ENCODE peak calls at places on chromosomes 4 and X, in eight cellular contexts. A is GM12878; O is T-helper 22 cell; T is stromal cell of bone marrow; V is stimulated activated CD8-positive, alpha-beta memory T cell treated with anti-CD3 and anti-CD28 coated beads, Interleukin-4, amount 100 ng/mL, for 1 hour; E is testis; P is neuronal stem cell; K is cardiac muscle cell. I is an unnamed sample.

GRCh38 chr4:87228561-87228860 is 8.1 kb upstream of the KLHL8 start:
- DNase-seq in A (no peak), O (no peak), T (no peak), V (no peak), E (no peak), P (no peak), K (no peak), I (no peak)

GRCh38 chrX:49876750-49877149 is 2.5 kb upstream of the USP27X start:
- DNase-seq in A (no peak), O (no peak), T (no peak), V (no peak), E (peak; percentile 22), P (no peak), K (peak; percentile 24), I (peak; percentile 44)

GRCh38 chr4:86898562-86898961 is 6.3 kb upstream of the C4orf36 start:
- DNase-seq in A (no peak), O (no peak), T (no peak), V (no peak), E (no peak), P (no peak), K (no peak), I (peak; percentile 13)

GRCh38 chrX:662126-662525 is 31.5 kb downstream of the SHOX start:
- DNase-seq in A (no peak), O (no peak), T (no peak), V (no peak), E (no peak), P (no peak), K (no peak), I (no peak)

GRCh38 chr4:167906851-167907250 is 185.5 kb upstream of the ANXA10 start:
- DNase-seq in A (no peak), O (no peak), T (no peak), V (no peak), E (no peak), P (no peak), K (no peak), I (no peak)

GRCh38 chr4:47525154-47525819 is 40.2 kb downstream of the ATP10D start:
- DNase-seq in A (no peak), O (no peak), T (peak; percentile 90), V (no peak), E (no peak), P (no peak), K (no peak), I (peak; percentile 90)

GRCh38 chr4:73019462-73020047 is 50.0 kb downstream of the COX18 start:
- DNase-seq in A (no peak), O (no peak), T (peak; percentile 25), V (no peak), E (peak; percentile 27), P (peak; percentile 23), K (peak; percentile 69), I (peak; percentile 67)

GRCh38 chr4:76781698-76782595 is 116.0 kb downstream of the SOWAHB start:
- DNase-seq in A (peak; percentile 76), O (no peak), T (peak; percentile 94), V (no peak), E (no peak), P (no peak), K (no peak), I (peak; percentile 95)

GRCh38 chrX:51743179-51743957 is at the start of gene GSPT2:
- DNase-seq in A (peak; percentile 34), O (peak; percentile 1), T (peak; percentile 61), V (no peak), E (peak; percentile 87), P (peak; percentile 9), K (peak; percentile 60), I (peak; percentile 83)

GRCh38 chr4:22869235-22869634 is 176.5 kb downstream of the GBA3 start:
- DNase-seq in A (no peak), O (no peak), T (no peak), V (no peak), E (no peak), P (no peak), K (no peak), I (no peak)

GRCh38 chr4:155522201-155522600 is 144.4 kb upstream of the GUCY1A1 start:
- DNase-seq in A (no peak), O (no peak), T (no peak), V (no peak), E (no peak), P (no peak), K (no peak), I (no peak)

GRCh38 chr4:94918543-94918942 is 160.8 kb downstream of the BMPR1B start:
- DNase-seq in A (no peak), O (no peak), T (no peak), V (no peak), E (no peak), P (no peak), K (no peak), I (no peak)

GRCh38 chr4:174873931-174874330 is 44.2 kb upstream of the ADAM29 start:
- DNase-seq in A (peak; percentile 25), O (no peak), T (no peak), V (no peak), E (peak; percentile 14), P (peak; percentile 3), K (no peak), I (peak; percentile 34)

GRCh38 chr4:42252315-42252714 is 99.9 kb upstream of the BEND4 start:
- DNase-seq in A (no peak), O (no peak), T (no peak), V (no peak), E (no peak), P (no peak), K (no peak), I (no peak)

GRCh38 chrX:119729408-119730201 is 28.8 kb upstream of the SOWAHD start:
- DNase-seq in A (peak; percentile 31), O (peak; percentile 27), T (peak; percentile 48), V (peak; percentile 22), E (peak; percentile 67), P (peak; percentile 42), K (peak; percentile 64), I (peak; percentile 66)

I was measured in astrocyte of the hippocampus.